ENCODE peak calls at places on chromosomes 6 and 20, in five cellular contexts. One of them, this sample, is unnamed.

GRCh38 chr20:13626724-13627123 is 12.0 kb downstream of the TASP1 start:
- DNase-seq in aorta: no peak
- DNase-seq in fibroblast of the aortic adventitia: no peak
- DNase-seq in transverse colon: no peak
- DNase-seq in adrenal gland: no peak
- DNase-seq in this sample: no peak

GRCh38 chr20:62274332-62275262 is 28.2 kb upstream of the ADRM1 start:
- DNase-seq in aorta: no peak
- DNase-seq in fibroblast of the aortic adventitia: no peak
- DNase-seq in transverse colon: no peak
- DNase-seq in adrenal gland: no peak
- DNase-seq in this sample: no peak

GRCh38 chr6:156731436-156731835 is 45.7 kb upstream of the ARID1B start:
- DNase-seq in aorta: no peak
- DNase-seq in fibroblast of the aortic adventitia: peak
- DNase-seq in transverse colon: no peak
- DNase-seq in adrenal gland: peak
- DNase-seq in this sample: no peak

GRCh38 chr20:46195264-46196038 is 77.3 kb downstream of the CD40 start:
- DNase-seq in aorta: no peak
- DNase-seq in fibroblast of the aortic adventitia: no peak
- DNase-seq in transverse colon: no peak
- DNase-seq in adrenal gland: peak
- DNase-seq in this sample: no peak

GRCh38 chr20:23245553-23246128 is 105.0 kb upstream of the NXT1 start:
- DNase-seq in aorta: no peak
- DNase-seq in fibroblast of the aortic adventitia: peak
- DNase-seq in transverse colon: peak
- DNase-seq in adrenal gland: peak
- DNase-seq in this sample: no peak

GRCh38 chr20:57476073-57476526 is 48.8 kb downstream of the CTCFL start:
- DNase-seq in aorta: no peak
- DNase-seq in fibroblast of the aortic adventitia: no peak
- DNase-seq in transverse colon: no peak
- DNase-seq in adrenal gland: no peak
- DNase-seq in this sample: no peak

GRCh38 chr20:17650816-17651760 is 31.0 kb downstream of the RRBP1 start:
- DNase-seq in aorta: peak
- DNase-seq in fibroblast of the aortic adventitia: peak
- DNase-seq in transverse colon: no peak
- DNase-seq in adrenal gland: no peak
- DNase-seq in this sample: no peak

GRCh38 chr20:11205769-11206362 is 532.1 kb upstream of the JAG1 start:
- DNase-seq in aorta: no peak
- DNase-seq in fibroblast of the aortic adventitia: no peak
- DNase-seq in transverse colon: no peak
- DNase-seq in adrenal gland: no peak
- DNase-seq in this sample: no peak

GRCh38 chr6:44201638-44202303 is 15.0 kb upstream of the MYMX start:
- DNase-seq in aorta: peak
- DNase-seq in fibroblast of the aortic adventitia: no peak
- DNase-seq in transverse colon: no peak
- DNase-seq in adrenal gland: no peak
- DNase-seq in this sample: no peak
- H3K4me3 ChIP-seq in aorta: no peak
- H3K4me3 ChIP-seq in fibroblast of the aortic adventitia: no peak
- H3K4me3 ChIP-seq in transverse colon: no peak
- H3K4me3 ChIP-seq in adrenal gland: no peak
- H3K4me3 ChIP-seq in this sample: no peak

GRCh38 chr20:59993736-59994484 is 35.7 kb downstream of the CDH26 start:
- DNase-seq in aorta: no peak
- DNase-seq in fibroblast of the aortic adventitia: no peak
- DNase-seq in transverse colon: no peak
- DNase-seq in adrenal gland: no peak
- DNase-seq in this sample: no peak
- H3K4me3 ChIP-seq in aorta: no peak
- H3K4me3 ChIP-seq in fibroblast of the aortic adventitia: no peak
- H3K4me3 ChIP-seq in transverse colon: no peak
- H3K4me3 ChIP-seq in adrenal gland: no peak
- H3K4me3 ChIP-seq in this sample: no peak

GRCh38 chr6:26271640-26272090 is 93.3 kb upstream of the BTN3A2 start:
- DNase-seq in aorta: no peak
- DNase-seq in fibroblast of the aortic adventitia: no peak
- DNase-seq in transverse colon: peak
- DNase-seq in adrenal gland: peak
- DNase-seq in this sample: no peak

GRCh38 chr6:26272171-26272631 is 92.8 kb upstream of the BTN3A2 start:
- DNase-seq in aorta: peak
- DNase-seq in fibroblast of the aortic adventitia: no peak
- DNase-seq in transverse colon: peak
- DNase-seq in adrenal gland: peak
- DNase-seq in this sample: no peak

GRCh38 chr6:26270121-26270861 is 94.7 kb upstream of the BTN3A2 start:
- DNase-seq in aorta: no peak
- DNase-seq in fibroblast of the aortic adventitia: no peak
- DNase-seq in transverse colon: no peak
- DNase-seq in adrenal gland: no peak
- DNase-seq in this sample: no peak

GRCh38 chr6:26269406-26270120 is 95.4 kb upstream of the BTN3A2 start:
- DNase-seq in aorta: no peak
- DNase-seq in fibroblast of the aortic adventitia: no peak
- DNase-seq in transverse colon: no peak
- DNase-seq in adrenal gland: no peak
- DNase-seq in this sample: no peak

GRCh38 chr6:26270903-26271639 is 93.9 kb upstream of the BTN3A2 start:
- DNase-seq in aorta: peak
- DNase-seq in fibroblast of the aortic adventitia: peak
- DNase-seq in transverse colon: peak
- DNase-seq in adrenal gland: peak
- DNase-seq in this sample: peak
- H3K4me3 ChIP-seq in aorta: peak
- H3K4me3 ChIP-seq in fibroblast of the aortic adventitia: peak
- H3K4me3 ChIP-seq in transverse colon: no peak
- H3K4me3 ChIP-seq in adrenal gland: no peak
- H3K4me3 ChIP-seq in this sample: peak

DNA sequence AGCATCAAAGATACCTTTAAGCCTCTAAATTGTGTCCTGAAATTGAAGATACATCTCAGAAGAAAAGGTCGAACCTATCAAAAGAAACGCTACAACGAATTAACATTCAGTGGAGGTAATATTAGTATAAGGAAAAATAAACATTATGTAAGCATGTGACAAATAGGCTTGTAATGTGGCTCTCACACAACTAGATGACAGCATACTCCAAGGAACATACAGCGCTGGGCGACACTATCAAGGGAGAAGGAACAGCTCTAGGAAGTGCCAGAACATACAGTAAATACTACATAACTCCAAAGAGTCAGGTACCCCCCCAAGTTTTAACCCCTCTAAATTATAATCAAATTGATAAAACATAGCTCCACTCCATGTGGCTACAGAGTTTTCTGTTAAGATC is 103.5 kb downstream of the LAMP5 start:
- DNase-seq in aorta: no peak
- DNase-seq in fibroblast of the aortic adventitia: peak
- DNase-seq in transverse colon: no peak
- DNase-seq in adrenal gland: peak
- DNase-seq in this sample: no peak
- H3K4me3 ChIP-seq in aorta: no peak
- H3K4me3 ChIP-seq in fibroblast of the aortic adventitia: no peak
- H3K4me3 ChIP-seq in transverse colon: no peak
- H3K4me3 ChIP-seq in adrenal gland: no peak
- H3K4me3 ChIP-seq in this sample: no peak

GRCh38 chr6:83889625-83890024 is 30.1 kb downstream of the CYB5R4 start:
- DNase-seq in aorta: no peak
- DNase-seq in fibroblast of the aortic adventitia: no peak
- DNase-seq in transverse colon: no peak
- DNase-seq in adrenal gland: no peak
- DNase-seq in this sample: no peak
- H3K4me3 ChIP-seq in aorta: no peak
- H3K4me3 ChIP-seq in fibroblast of the aortic adventitia: no peak
- H3K4me3 ChIP-seq in transverse colon: no peak
- H3K4me3 ChIP-seq in adrenal gland: no peak
- H3K4me3 ChIP-seq in this sample: no peak

GRCh38 chr6:135149376-135149775 is 31.7 kb upstream of the MYB start:
- DNase-seq in aorta: no peak
- DNase-seq in fibroblast of the aortic adventitia: no peak
- DNase-seq in transverse colon: no peak
- DNase-seq in adrenal gland: no peak
- DNase-seq in this sample: no peak
- H3K4me3 ChIP-seq in aorta: no peak
- H3K4me3 ChIP-seq in fibroblast of the aortic adventitia: no peak
- H3K4me3 ChIP-seq in transverse colon: no peak
- H3K4me3 ChIP-seq in adrenal gland: no peak
- H3K4me3 ChIP-seq in this sample: no peak

GRCh38 chr6:33428891-33429744 is 9.3 kb downstream of the SYNGAP1 start:
- DNase-seq in aorta: peak
- DNase-seq in fibroblast of the aortic adventitia: no peak
- DNase-seq in transverse colon: no peak
- DNase-seq in adrenal gland: no peak
- DNase-seq in this sample: no peak
- H3K4me3 ChIP-seq in aorta: no peak
- H3K4me3 ChIP-seq in fibroblast of the aortic adventitia: peak
- H3K4me3 ChIP-seq in transverse colon: no peak
- H3K4me3 ChIP-seq in adrenal gland: no peak
- H3K4me3 ChIP-seq in this sample: peak

GRCh38 chr20:32356935-32357868 is 929 bp upstream of the ASXL1 start:
- DNase-seq in aorta: no peak
- DNase-seq in fibroblast of the aortic adventitia: peak
- DNase-seq in transverse colon: peak
- DNase-seq in adrenal gland: peak
- DNase-seq in this sample: no peak

GRCh38 chr20:32359633-32360332 is 1.7 kb downstream of the ASXL1 start:
- DNase-seq in aorta: no peak
- DNase-seq in fibroblast of the aortic adventitia: peak
- DNase-seq in transverse colon: no peak
- DNase-seq in adrenal gland: no peak
- DNase-seq in this sample: no peak

GRCh38 chr20:32358883-32359632 is 927 bp downstream of the ASXL1 start:
- DNase-seq in aorta: peak
- DNase-seq in fibroblast of the aortic adventitia: peak
- DNase-seq in transverse colon: peak
- DNase-seq in adrenal gland: peak
- DNase-seq in this sample: no peak

GRCh38 chr20:32357869-32358631 is at the start of gene ASXL1:
- DNase-seq in aorta: peak
- DNase-seq in fibroblast of the aortic adventitia: peak
- DNase-seq in transverse colon: peak
- DNase-seq in adrenal gland: peak
- DNase-seq in this sample: peak

DNA sequence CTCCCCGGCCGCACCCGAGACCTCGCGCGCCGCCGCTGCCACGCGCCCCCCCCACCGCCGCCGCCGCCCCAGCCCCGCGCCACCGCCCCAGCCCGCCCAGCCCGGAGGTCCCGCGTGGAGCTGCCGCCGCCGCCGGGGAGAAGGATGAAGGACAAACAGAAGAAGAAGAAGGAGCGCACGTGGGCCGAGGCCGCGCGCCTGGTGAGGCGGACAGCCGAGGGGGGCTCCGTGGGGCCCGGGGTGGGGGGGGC is 426 bp downstream of the ASXL1 start:
- DNase-seq in aorta: no peak
- DNase-seq in fibroblast of the aortic adventitia: no peak
- DNase-seq in transverse colon: no peak
- DNase-seq in adrenal gland: no peak
- DNase-seq in this sample: no peak
- H3K4me3 ChIP-seq in aorta: peak
- H3K4me3 ChIP-seq in fibroblast of the aortic adventitia: peak
- H3K4me3 ChIP-seq in transverse colon: peak
- H3K4me3 ChIP-seq in adrenal gland: no peak
- H3K4me3 ChIP-seq in this sample: peak

DNA sequence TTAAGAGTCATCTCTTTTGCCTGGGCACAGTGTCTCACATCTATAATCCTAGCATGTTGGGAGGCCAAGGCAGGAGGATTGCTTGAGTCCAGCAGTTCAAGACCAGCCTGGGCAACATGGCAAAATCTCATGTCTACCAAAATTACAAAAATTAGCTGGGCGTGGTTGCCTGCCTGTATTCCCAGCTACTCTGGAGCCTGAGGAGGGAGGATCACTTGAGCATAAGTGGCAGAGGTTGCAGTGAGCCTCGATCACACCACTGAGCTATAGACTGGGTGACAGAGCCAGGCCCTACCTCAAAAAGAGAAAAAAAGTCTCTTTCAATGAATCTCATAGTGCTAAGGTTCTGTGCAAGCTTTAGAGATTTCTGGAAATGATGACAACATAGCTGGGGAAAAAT is 1.5 kb downstream of the HLA-DRB1 start:
- DNase-seq in aorta: no peak
- DNase-seq in fibroblast of the aortic adventitia: no peak
- DNase-seq in transverse colon: no peak
- DNase-seq in adrenal gland: no peak
- DNase-seq in this sample: no peak
- H3K4me3 ChIP-seq in aorta: no peak
- H3K4me3 ChIP-seq in fibroblast of the aortic adventitia: no peak
- H3K4me3 ChIP-seq in transverse colon: no peak
- H3K4me3 ChIP-seq in adrenal gland: no peak
- H3K4me3 ChIP-seq in this sample: no peak

This sample was measured in retinal pigment epithelial cell.